ENCODE peak calls at places on chromosomes 5 and 9, in six cellular contexts. One of them, this sample, is unnamed.

GRCh38 chr9:134616341-134616740 is 25.3 kb upstream of the COL5A1 start:
- DNase-seq in mesenchymal stem cell: no peak
- DNase-seq in H9: no peak
- DNase-seq in H1: no peak
- DNase-seq in trophoblast cell: no peak
- DNase-seq in neuronal stem cell: no peak
- DNase-seq in this sample: no peak

GRCh38 chr5:155772009-155772662 is 554.8 kb upstream of the SGCD start:
- DNase-seq in H1: peak; percentile 7
- DNase-seq in H9: peak; percentile 45
- DNase-seq in trophoblast cell: no peak
- DNase-seq in mesenchymal stem cell: no peak
- DNase-seq in neuronal stem cell: no peak
- DNase-seq in this sample: no peak

GRCh38 chr9:135308809-135309762 is 170.5 kb upstream of the PPP1R26 start:
- DNase-seq in neuronal stem cell: no peak
- DNase-seq in H9: no peak
- DNase-seq in trophoblast cell: no peak
- DNase-seq in mesenchymal stem cell: no peak
- DNase-seq in H1: no peak
- DNase-seq in this sample: no peak

GRCh38 chr5:1750469-1750868 is 49.2 kb downstream of the MRPL36 start:
- DNase-seq in mesenchymal stem cell: no peak
- DNase-seq in H9: peak; percentile 12
- DNase-seq in H1: no peak
- DNase-seq in neuronal stem cell: no peak
- DNase-seq in trophoblast cell: no peak
- DNase-seq in this sample: no peak

GRCh38 chr9:110316255-110316921 is 21.3 kb downstream of the TXNDC8 start:
- DNase-seq in mesenchymal stem cell: peak; percentile 37
- DNase-seq in trophoblast cell: peak; percentile 32
- DNase-seq in H9: no peak
- DNase-seq in H1: no peak
- DNase-seq in neuronal stem cell: no peak
- DNase-seq in this sample: no peak

GRCh38 chr9:117413346-117414219 is 1.3 kb downstream of the ASTN2 start:
- DNase-seq in H1: no peak
- DNase-seq in neuronal stem cell: peak; percentile 48
- DNase-seq in trophoblast cell: peak; percentile 8
- DNase-seq in mesenchymal stem cell: peak; percentile 8
- DNase-seq in H9: peak; percentile 60
- DNase-seq in this sample: no peak

GRCh38 chr5:110441035-110441434 is 285.4 kb downstream of the TMEM232 start:
- DNase-seq in H1: peak; percentile 15
- DNase-seq in neuronal stem cell: peak; percentile 11
- DNase-seq in H9: peak; percentile 36
- DNase-seq in trophoblast cell: peak; percentile 48
- DNase-seq in mesenchymal stem cell: peak; percentile 67
- DNase-seq in this sample: peak; percentile 31

GRCh38 chr9:109286981-109287380 is 33.9 kb downstream of the EPB41L4B start:
- DNase-seq in mesenchymal stem cell: no peak
- DNase-seq in H9: no peak
- DNase-seq in neuronal stem cell: no peak
- DNase-seq in trophoblast cell: no peak
- DNase-seq in H1: no peak
- DNase-seq in this sample: peak; percentile 1

GRCh38 chr5:176578391-176578808 is 29.3 kb downstream of the CDHR2 start:
- DNase-seq in trophoblast cell: peak; percentile 90
- DNase-seq in H9: peak; percentile 92
- DNase-seq in neuronal stem cell: peak; percentile 38
- DNase-seq in H1: no peak
- DNase-seq in mesenchymal stem cell: peak; percentile 43
- DNase-seq in this sample: peak; percentile 38

GRCh38 chr5:110063640-110064592 is 374.2 kb downstream of the MAN2A1 start:
- DNase-seq in H1: no peak
- DNase-seq in neuronal stem cell: no peak
- DNase-seq in mesenchymal stem cell: peak; percentile 54
- DNase-seq in trophoblast cell: peak; percentile 76
- DNase-seq in H9: no peak
- DNase-seq in this sample: no peak

GRCh38 chr5:133051117-133051546 is 681 bp upstream of the HSPA4 start:
- DNase-seq in H1: no peak
- DNase-seq in H9: no peak
- DNase-seq in neuronal stem cell: no peak
- DNase-seq in mesenchymal stem cell: no peak
- DNase-seq in trophoblast cell: no peak
- DNase-seq in this sample: no peak
- H2BK120ac ChIP-seq in H1: peak overlapping the region; percentile 30
- H2BK120ac ChIP-seq in H9: peak overlapping the region; percentile 3
- H2BK120ac ChIP-seq in neuronal stem cell: peak overlapping the region; percentile 4
- H2BK120ac ChIP-seq in mesenchymal stem cell: peak overlapping the region; percentile 64
- H2BK120ac ChIP-seq in trophoblast cell: peak overlapping the region; percentile 81
- H2BK120ac ChIP-seq in this sample: peak overlapping the region; percentile 82

GRCh38 chr5:151313357-151313756 is 9.8 kb upstream of the SLC36A3 start:
- DNase-seq in neuronal stem cell: no peak
- DNase-seq in trophoblast cell: no peak
- DNase-seq in H1: no peak
- DNase-seq in mesenchymal stem cell: no peak
- DNase-seq in H9: no peak
- DNase-seq in this sample: no peak

GRCh38 chr5:151320481-151320880 is 16.9 kb upstream of the SLC36A3 start:
- DNase-seq in mesenchymal stem cell: no peak
- DNase-seq in H9: no peak
- DNase-seq in H1: no peak
- DNase-seq in neuronal stem cell: no peak
- DNase-seq in trophoblast cell: no peak
- DNase-seq in this sample: no peak

GRCh38 chr5:151312749-151313324 is 9.3 kb upstream of the SLC36A3 start:
- DNase-seq in trophoblast cell: no peak
- DNase-seq in H9: no peak
- DNase-seq in mesenchymal stem cell: no peak
- DNase-seq in H1: no peak
- DNase-seq in neuronal stem cell: no peak
- DNase-seq in this sample: no peak

GRCh38 chr5:151319334-151319733 is 15.8 kb upstream of the SLC36A3 start:
- DNase-seq in H1: no peak
- DNase-seq in mesenchymal stem cell: peak; percentile 17
- DNase-seq in neuronal stem cell: no peak
- DNase-seq in H9: peak; percentile 43
- DNase-seq in trophoblast cell: peak; percentile 16
- DNase-seq in this sample: peak; percentile 2

DNA sequence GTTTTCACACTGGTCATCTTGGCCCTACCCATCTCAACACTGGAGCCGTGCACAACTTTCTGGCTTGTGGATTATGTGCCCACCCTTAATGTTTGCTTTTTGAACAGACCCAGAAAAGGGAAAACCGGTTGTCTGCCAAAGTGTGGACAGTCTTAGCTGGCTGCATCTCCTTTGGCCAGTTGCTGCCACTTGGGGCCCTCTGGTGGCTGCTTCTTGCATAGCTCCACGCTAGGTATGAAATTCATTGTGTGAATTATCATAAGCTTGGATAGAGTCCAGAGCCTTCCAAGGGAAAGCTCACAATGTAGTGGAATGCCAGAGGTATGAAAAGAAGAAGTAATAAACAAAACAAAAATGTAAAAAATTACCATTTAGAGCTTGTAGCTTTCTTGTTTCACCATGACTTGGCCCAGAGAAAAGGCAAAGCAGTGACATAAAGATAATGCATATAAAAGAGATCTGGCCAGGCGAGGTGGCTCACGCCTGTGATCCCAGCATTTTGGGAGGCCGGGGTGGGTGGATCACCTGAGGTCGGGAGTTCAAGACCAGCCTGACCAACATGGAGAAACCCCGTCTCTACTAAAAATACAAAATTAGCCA is 12.5 kb upstream of the SLC36A3 start:
- DNase-seq in H1: no peak
- DNase-seq in H9: peak; percentile 64
- DNase-seq in mesenchymal stem cell: peak; percentile 61
- DNase-seq in trophoblast cell: peak; percentile 95
- DNase-seq in neuronal stem cell: peak; percentile 58
- DNase-seq in this sample: peak; percentile 63
- H2AFZ ChIP-seq in H1: no peak overlapping the region
- H2AFZ ChIP-seq in H9: peak overlapping the region; percentile 82
- H2AFZ ChIP-seq in mesenchymal stem cell: peak overlapping the region; percentile 27
- H2AFZ ChIP-seq in trophoblast cell: no peak overlapping the region
- H2AFZ ChIP-seq in neuronal stem cell: no peak overlapping the region
- H2AFZ ChIP-seq in this sample: no peak overlapping the region

GRCh38 chr9:129252937-129253819 is 75.1 kb upstream of the IER5L start:
- DNase-seq in H1: no peak
- DNase-seq in H9: no peak
- DNase-seq in trophoblast cell: no peak
- DNase-seq in neuronal stem cell: no peak
- DNase-seq in mesenchymal stem cell: no peak
- DNase-seq in this sample: no peak

GRCh38 chr9:129256959-129257713 is 79.1 kb upstream of the IER5L start:
- DNase-seq in neuronal stem cell: no peak
- DNase-seq in H1: no peak
- DNase-seq in trophoblast cell: peak; percentile 25
- DNase-seq in H9: no peak
- DNase-seq in mesenchymal stem cell: peak; percentile 51
- DNase-seq in this sample: no peak

GRCh38 chr9:129250786-129251185 is 72.7 kb upstream of the IER5L start:
- DNase-seq in trophoblast cell: no peak
- DNase-seq in H1: no peak
- DNase-seq in neuronal stem cell: no peak
- DNase-seq in mesenchymal stem cell: peak; percentile 27
- DNase-seq in H9: no peak
- DNase-seq in this sample: peak; percentile 52

GRCh38 chr9:129254566-129255287 is 76.7 kb upstream of the IER5L start:
- DNase-seq in mesenchymal stem cell: no peak
- DNase-seq in H9: no peak
- DNase-seq in H1: no peak
- DNase-seq in neuronal stem cell: no peak
- DNase-seq in trophoblast cell: no peak
- DNase-seq in this sample: no peak

DNA sequence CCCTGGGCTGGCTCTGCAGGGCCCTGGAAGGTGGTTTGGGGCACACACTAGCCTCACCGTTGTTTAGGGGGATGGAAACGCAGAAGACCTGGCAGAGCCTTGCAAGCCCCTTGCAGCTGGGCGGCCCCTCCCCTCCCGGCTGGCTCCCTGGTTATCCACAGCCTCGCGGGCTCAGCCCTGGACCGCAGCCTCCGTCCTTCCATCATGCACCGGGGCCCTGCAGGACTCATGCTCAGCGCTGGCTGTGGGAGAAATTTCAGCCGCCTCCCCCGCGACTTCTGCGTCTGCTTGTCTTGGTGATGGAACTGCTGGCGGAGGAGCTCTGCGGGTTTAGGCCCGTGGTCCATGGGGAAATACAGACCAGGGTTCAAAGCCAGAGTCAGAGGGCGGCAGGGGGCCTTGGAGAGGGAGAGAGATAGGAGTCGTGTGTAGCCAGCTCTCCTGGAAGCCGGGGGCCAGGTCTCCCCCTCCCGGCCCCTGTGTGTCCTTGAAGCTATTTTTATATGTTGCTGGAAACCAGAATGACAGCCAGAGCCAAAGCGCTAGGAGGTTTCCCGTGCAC is 75.8 kb upstream of the IER5L start:
- DNase-seq in neuronal stem cell: no peak
- DNase-seq in H1: no peak
- DNase-seq in mesenchymal stem cell: no peak
- DNase-seq in trophoblast cell: no peak
- DNase-seq in H9: no peak
- DNase-seq in this sample: no peak
- H2BK120ac ChIP-seq in neuronal stem cell: peak overlapping the region; percentile 25
- H2BK120ac ChIP-seq in H1: no peak overlapping the region
- H2BK120ac ChIP-seq in mesenchymal stem cell: no peak overlapping the region
- H2BK120ac ChIP-seq in trophoblast cell: no peak overlapping the region
- H2BK120ac ChIP-seq in H9: no peak overlapping the region
- H2BK120ac ChIP-seq in this sample: no peak overlapping the region

GRCh38 chr9:101625871-101626270 is 31.1 kb upstream of the PPP3R2 start:
- DNase-seq in mesenchymal stem cell: no peak
- DNase-seq in trophoblast cell: no peak
- DNase-seq in neuronal stem cell: no peak
- DNase-seq in H9: no peak
- DNase-seq in H1: no peak
- DNase-seq in this sample: peak; percentile 3
- H2AFZ ChIP-seq in mesenchymal stem cell: no peak overlapping the region
- H2AFZ ChIP-seq in trophoblast cell: no peak overlapping the region
- H2AFZ ChIP-seq in neuronal stem cell: no peak overlapping the region
- H2AFZ ChIP-seq in H9: no peak overlapping the region
- H2AFZ ChIP-seq in H1: no peak overlapping the region
- H2AFZ ChIP-seq in this sample: no peak overlapping the region